ENCODE peak calls at places on chromosome 1, in nine cellular contexts. O is adipocyte, Y is left ventricle myocardium inferior, A is ascending aorta, B is IMR-90, P is heart right ventricle, M is mesenchymal stem cell, S is neural progenitor cell, C is pancreas. Q is an unnamed sample. For H3K27me3, the result is how much of the 10 kb centered on the place peaks cover.

GRCh38 chr1:27360159-27361043 is 6.4 kb downstream of the MAP3K6 start:
- DNase-seq in O (no peak), Y (no peak), A (no peak), B (no peak), P (no peak), M (no peak), S (peak), C (peak), Q (no peak)

GRCh38 chr1:15756143-15757015 is 2.2 kb upstream of the FBLIM1 start:
- DNase-seq in O (no peak), Y (no peak), A (no peak), B (no peak), P (no peak), M (no peak), S (peak), C (peak), Q (no peak)

GRCh38 chr1:157404614-157405013 is 147.7 kb downstream of the FCRL5 start:
- DNase-seq in O (no peak), Y (no peak), A (no peak), B (no peak), P (no peak), M (no peak), S (no peak), C (no peak), Q (no peak)

GRCh38 chr1:111203681-111204210 is 3.3 kb upstream of the DENND2D start:
- DNase-seq in O (peak), Y (peak), A (peak), B (no peak), P (peak), M (no peak), S (no peak), C (peak), Q (peak)

GRCh38 chr1:54327386-54328116 is 78.6 kb downstream of the SSBP3 start:
- DNase-seq in O (peak), Y (no peak), A (no peak), B (peak), P (no peak), M (peak), S (no peak), C (no peak), Q (no peak)

GRCh38 chr1:182388392-182389134 is 3.0 kb downstream of the GLUL start:
- DNase-seq in O (peak), Y (no peak), A (no peak), B (no peak), P (no peak), M (no peak), S (peak), C (no peak), Q (no peak)

GRCh38 chr1:30318864-30319718 is 404.3 kb downstream of the MATN1 start:
- DNase-seq in O (no peak), Y (no peak), A (no peak), B (no peak), P (no peak), M (no peak), S (no peak), C (no peak), Q (no peak)

GRCh38 chr1:9438431-9439073 is 100.7 kb upstream of the SLC25A33 start:
- DNase-seq in O (no peak), Y (peak), A (no peak), B (peak), P (peak), M (peak), S (no peak), C (peak), Q (no peak)

GRCh38 chr1:155093938-155094621 is 15.4 kb downstream of the EFNA3 start:
- DNase-seq in O (peak), Y (no peak), A (no peak), B (peak), P (peak), M (peak), S (peak), C (peak), Q (no peak)

GRCh38 chr1:108556501-108556900 is 3.4 kb upstream of the EEIG2 start:
- DNase-seq in O (no peak), Y (no peak), A (no peak), B (no peak), P (peak), M (no peak), S (no peak), C (no peak), Q (no peak)

GRCh38 chr1:161225178-161225533 is 704 bp upstream of the TOMM40L start:
- DNase-seq in O (no peak), Y (no peak), A (no peak), B (no peak), P (no peak), M (no peak), S (no peak), C (no peak), Q (no peak)

DNA sequence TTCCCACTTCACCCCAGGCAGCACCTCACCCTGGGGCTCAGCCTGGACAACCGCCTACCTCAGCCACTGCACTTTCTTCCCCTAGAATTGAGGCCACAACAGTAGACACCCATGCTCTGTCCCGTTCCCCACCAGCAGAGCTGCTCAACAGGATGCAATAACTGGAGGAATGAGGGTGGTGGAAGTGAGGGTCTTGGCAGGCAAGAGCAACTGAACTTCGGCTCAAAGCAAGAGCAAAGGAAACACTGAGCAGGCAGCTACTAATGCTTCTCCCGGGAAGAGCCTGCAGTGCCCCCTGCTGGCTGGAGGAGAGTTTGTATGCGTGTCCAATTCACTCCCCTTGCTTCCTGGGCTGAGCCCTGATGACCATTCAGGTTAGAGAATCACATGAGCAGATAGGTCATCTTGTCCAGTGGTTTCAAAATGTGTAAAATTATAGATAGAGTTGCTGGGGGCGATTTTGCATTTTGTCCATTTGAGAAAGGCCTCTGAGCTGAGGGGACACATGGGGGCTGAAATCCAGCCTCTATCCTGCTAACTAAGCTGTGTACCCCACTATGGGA is 13.9 kb downstream of the NT5C1A start:
- DNase-seq in O (peak), Y (peak), A (no peak), B (peak), P (peak), M (peak), S (peak), C (peak), Q (peak)
- H3K27me3 ChIP-seq in O (half or more), Y (under half), A (under half), B (half or more), P (under half), M (half or more), S (half or more), C (under half), Q (under half)

GRCh38 chr1:231045318-231045717 is 5.3 kb upstream of the FAM89A start:
- DNase-seq in O (no peak), Y (no peak), A (no peak), B (no peak), P (no peak), M (no peak), S (no peak), C (no peak), Q (no peak)
- H3K27me3 ChIP-seq in O (under half), Y (under half), A (under half), B (under half), P (under half), M (under half), S (half or more), C (under half), Q (under half)

GRCh38 chr1:18038051-18038450 is 69.5 kb upstream of the IGSF21 start:
- DNase-seq in O (no peak), Y (no peak), A (no peak), B (no peak), P (no peak), M (no peak), S (no peak), C (no peak), Q (no peak)
- H3K27me3 ChIP-seq in O (half or more), Y (half or more), A (under half), B (under half), P (under half), M (under half), S (under half), C (under half), Q (under half)

DNA sequence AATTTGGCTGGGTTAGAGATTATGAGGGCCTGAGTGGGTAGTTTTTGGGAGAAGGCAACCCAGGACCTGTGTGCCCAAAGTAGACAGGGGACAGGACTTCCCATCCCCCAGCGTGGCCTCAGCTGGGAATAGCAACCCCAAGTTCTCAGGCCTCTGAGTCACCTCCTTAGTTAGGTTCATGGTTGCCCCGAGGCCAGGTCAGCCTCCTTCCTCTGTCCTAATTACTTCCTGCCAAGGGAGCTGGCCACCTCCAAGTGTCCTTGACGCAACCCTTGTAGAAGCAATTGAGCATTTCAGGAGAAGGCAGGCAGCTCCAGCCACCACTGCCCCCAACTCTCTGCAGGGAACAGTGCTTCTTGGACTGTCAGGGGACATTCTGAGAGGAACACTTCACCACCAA is 5.0 kb upstream of the NT5C1A start:
- DNase-seq in O (no peak), Y (no peak), A (no peak), B (no peak), P (no peak), M (peak), S (no peak), C (no peak), Q (no peak)
- H3K27me3 ChIP-seq in O (half or more), Y (under half), A (under half), B (half or more), P (under half), M (half or more), S (half or more), C (under half), Q (under half)

DNA sequence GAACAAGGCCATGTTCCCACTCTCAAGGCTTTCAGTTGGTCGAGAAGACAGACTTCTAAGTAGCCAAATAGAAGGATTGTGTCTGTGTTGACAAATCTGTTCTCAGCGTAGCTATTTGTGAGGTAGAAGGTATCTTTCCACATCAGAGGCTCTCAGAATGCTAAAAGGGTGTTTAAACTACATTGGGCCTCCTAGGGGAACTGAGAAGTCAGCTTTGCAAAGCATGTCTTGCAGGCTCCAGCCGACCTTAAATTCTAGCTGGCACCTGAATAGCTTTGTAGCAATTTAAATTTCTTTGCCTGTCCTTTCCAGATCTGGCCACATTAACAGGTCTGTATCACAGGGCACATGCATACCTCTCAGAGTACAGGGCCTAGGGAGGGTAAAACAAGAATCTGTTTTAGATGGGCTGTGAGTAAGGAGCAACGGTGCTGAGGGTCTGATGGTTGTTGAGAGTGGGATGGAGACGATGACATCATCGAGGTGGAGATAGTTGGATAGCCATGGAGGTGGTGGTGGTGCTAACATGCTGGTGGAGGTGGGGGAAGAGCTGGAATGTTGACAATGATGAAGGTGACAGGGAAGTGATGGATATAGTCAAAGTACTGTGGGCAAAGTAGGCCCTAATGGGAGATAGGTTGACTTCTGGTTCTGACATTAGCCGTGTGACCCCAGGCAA is 17.0 kb upstream of the DMBX1 start:
- DNase-seq in O (no peak), Y (no peak), A (no peak), B (no peak), P (no peak), M (no peak), S (no peak), C (no peak), Q (no peak)
- H3K27me3 ChIP-seq in O (half or more), Y (half or more), A (under half), B (half or more), P (half or more), M (half or more), S (half or more), C (under half), Q (under half)